ENCODE peak calls at places on chromosome 13, in six cellular contexts. B is NCI-H82; F is Kasumi-1; Y is effector memory CD4-positive, alpha-beta T cell; U is cardiac fibroblast; H is AG20443. D is an unnamed sample.

GRCh38 chr13:109729031-109729870 is 57.1 kb downstream of the IRS2 start:
- DNase-seq in U (peak; percentile 26), F (no peak), B (no peak), Y (no peak), H (no peak), D (peak; percentile 36)

GRCh38 chr13:105603283-105603682 is 932.2 kb downstream of the EFNB2 start:
- DNase-seq in F (no peak), H (no peak), U (no peak), B (no peak), Y (no peak), D (no peak)

GRCh38 chr13:38871275-38871674 is 119.4 kb downstream of the STOML3 start:
- DNase-seq in U (no peak), F (no peak), Y (no peak), H (no peak), B (no peak), D (no peak)

GRCh38 chr13:40536443-40537113 is 129.9 kb downstream of the FOXO1 start:
- DNase-seq in U (no peak), H (no peak), F (no peak), B (no peak), Y (no peak), D (peak; percentile 77)

GRCh38 chr13:46831588-46832194 is 34.7 kb upstream of the ESD start:
- DNase-seq in Y (no peak), B (peak; percentile 81), H (peak; percentile 50), F (peak; percentile 71), U (peak; percentile 71), D (peak; percentile 83)

GRCh38 chr13:39269411-39269810 is 231.2 kb downstream of the NHLRC3 start:
- DNase-seq in H (no peak), B (no peak), U (no peak), F (no peak), Y (no peak), D (no peak)

GRCh38 chr13:33070713-33071112 is 54.5 kb downstream of the KL start:
- DNase-seq in B (no peak), F (no peak), Y (no peak), H (no peak), U (no peak), D (no peak)

GRCh38 chr13:99314640-99315176 is 7.5 kb upstream of the GPR183 start:
- DNase-seq in B (no peak), F (no peak), U (peak; percentile 39), H (no peak), Y (peak; percentile 50), D (peak; percentile 12)

GRCh38 chr13:73832203-73832602 is 302.0 kb downstream of the KLF12 start:
- DNase-seq in B (no peak), Y (no peak), H (no peak), U (no peak), F (no peak), D (no peak)

GRCh38 chr13:109088101-109088500 is 458.7 kb downstream of the MYO16 start:
- DNase-seq in F (no peak), B (no peak), U (no peak), Y (no peak), H (no peak), D (no peak)

GRCh38 chr13:103140001-103140671 is 73.9 kb upstream of the SLC10A2 start:
- DNase-seq in U (no peak), H (peak; percentile 13), Y (no peak), B (peak; percentile 73), F (peak; percentile 46), D (peak; percentile 41)

GRCh38 chr13:109651854-109652253 is 134.5 kb downstream of the IRS2 start:
- DNase-seq in U (no peak), B (no peak), H (no peak), Y (no peak), F (no peak), D (peak; percentile 17)

GRCh38 chr13:37741536-37741935 is 128.0 kb downstream of the TRPC4 start:
- DNase-seq in B (no peak), H (peak; percentile 47), Y (no peak), F (no peak), U (no peak), D (no peak)

GRCh38 chr13:33411312-33411711 is 125.8 kb upstream of the STARD13 start:
- DNase-seq in Y (no peak), B (no peak), H (no peak), F (no peak), U (no peak), D (no peak)

D was measured in trophoblast cell.